ENCODE peak calls at places on chromosomes 13 and 19, in ten cellular contexts. Y, X, L, N, U, P, M, B, D and Z are unnamed samples.

GRCh38 chr13:20565120-20565736 is 1.7 kb upstream of the IFT88 start:
- DNase-seq in X (no peak), L (no peak), B (no peak), P (peak; percentile 40), N (peak; percentile 32), M (no peak), U (no peak), Y (no peak), D (no peak), Z (no peak)

GRCh38 chr13:63700366-63700765 is 2284.7 kb upstream of the PCDH20 start:
- DNase-seq in L (no peak), P (no peak), U (no peak), B (no peak), Y (peak; percentile 45), M (no peak), N (no peak), X (no peak), D (no peak), Z (no peak)

GRCh38 chr13:99860736-99861135 is 110.8 kb downstream of the ZIC5 start:
- DNase-seq in U (no peak), L (no peak), B (no peak), M (no peak), P (no peak), X (no peak), D (no peak), Y (no peak), N (no peak), Z (no peak)

GRCh38 chr13:83941669-83942335 is 59.5 kb upstream of the SLITRK1 start:
- DNase-seq in M (no peak), D (no peak), U (no peak), N (peak; percentile 69), B (no peak), L (no peak), P (no peak), X (no peak), Y (no peak), Z (no peak)

GRCh38 chr13:46852168-46852567 is 44.7 kb downstream of the HTR2A start:
- DNase-seq in D (no peak), U (no peak), X (no peak), Y (no peak), L (no peak), M (no peak), N (no peak), P (no peak), B (no peak), Z (no peak)

GRCh38 chr19:34666958-34667265 is 10.0 kb downstream of the SCGB2B2 start:
- DNase-seq in P (no peak), L (no peak), U (no peak), Y (no peak), D (no peak), N (no peak), X (no peak), B (no peak), M (no peak), Z (no peak)

GRCh38 chr13:52806029-52806428 is 42.4 kb downstream of the PCDH8 start:
- DNase-seq in Y (no peak), N (no peak), U (no peak), M (no peak), L (no peak), D (no peak), P (no peak), B (no peak), X (no peak), Z (no peak)

GRCh38 chr13:113402471-113403254 is 38.7 kb upstream of the GRTP1 start:
- DNase-seq in L (no peak), U (no peak), X (no peak), B (peak; percentile 46), D (no peak), P (no peak), Y (no peak), N (no peak), M (peak; percentile 7), Z (no peak)

GRCh38 chr13:88979465-88980180 is 1308.5 kb downstream of the SLITRK5 start:
- DNase-seq in Y (peak; percentile 17), L (no peak), P (peak; percentile 3), N (no peak), U (peak; percentile 0), M (no peak), X (no peak), B (no peak), D (no peak), Z (no peak)

GRCh38 chr13:24459234-24459633 is 53.3 kb downstream of the PARP4 start:
- DNase-seq in Y (no peak), U (peak; percentile 43), N (no peak), D (no peak), X (no peak), P (no peak), B (no peak), L (no peak), M (no peak), Z (no peak)

GRCh38 chr13:97030705-97031452 is 36.6 kb upstream of the OXGR1 start:
- DNase-seq in M (no peak), X (no peak), U (peak; percentile 52), D (no peak), P (peak; percentile 60), L (no peak), N (peak; percentile 30), B (no peak), Y (peak; percentile 30), Z (no peak)

GRCh38 chr13:46355088-46355468 is 32.0 kb downstream of the RUBCNL start:
- DNase-seq in M (no peak), N (no peak), P (no peak), Y (no peak), B (no peak), D (no peak), L (no peak), U (no peak), X (no peak), Z (no peak)

GRCh38 chr19:21439372-21439771 is 42.4 kb downstream of the ZNF493 start:
- DNase-seq in P (peak; percentile 22), X (peak; percentile 39), L (no peak), B (no peak), M (no peak), U (no peak), D (no peak), N (peak; percentile 50), Y (no peak), Z (no peak)

GRCh38 chr19:11337080-11337479 is 2.4 kb downstream of the RAB3D start:
- DNase-seq in M (no peak), D (no peak), B (no peak), U (no peak), Y (no peak), P (no peak), X (no peak), L (no peak), N (no peak), Z (no peak)

GRCh38 chr19:44812142-44812718 is 3.3 kb downstream of the BCAM start:
- DNase-seq in X (no peak), P (no peak), M (no peak), L (no peak), Y (no peak), D (no peak), B (no peak), U (no peak), N (no peak), Z (no peak)

GRCh38 chr19:44814132-44814470 is 5.2 kb downstream of the BCAM start:
- DNase-seq in N (no peak), X (no peak), D (no peak), P (no peak), B (no peak), U (no peak), M (no peak), Y (no peak), L (no peak), Z (no peak)

GRCh38 chr19:44810555-44811447 is 1.9 kb downstream of the BCAM start:
- DNase-seq in P (no peak), X (no peak), B (no peak), L (no peak), M (no peak), U (no peak), N (peak; percentile 23), Y (no peak), D (no peak), Z (no peak)

GRCh38 chr19:44814517-44814916 is 5.6 kb downstream of the BCAM start:
- DNase-seq in U (no peak), X (no peak), N (no peak), Y (no peak), B (no peak), D (no peak), L (no peak), M (no peak), P (no peak), Z (no peak)

DNA sequence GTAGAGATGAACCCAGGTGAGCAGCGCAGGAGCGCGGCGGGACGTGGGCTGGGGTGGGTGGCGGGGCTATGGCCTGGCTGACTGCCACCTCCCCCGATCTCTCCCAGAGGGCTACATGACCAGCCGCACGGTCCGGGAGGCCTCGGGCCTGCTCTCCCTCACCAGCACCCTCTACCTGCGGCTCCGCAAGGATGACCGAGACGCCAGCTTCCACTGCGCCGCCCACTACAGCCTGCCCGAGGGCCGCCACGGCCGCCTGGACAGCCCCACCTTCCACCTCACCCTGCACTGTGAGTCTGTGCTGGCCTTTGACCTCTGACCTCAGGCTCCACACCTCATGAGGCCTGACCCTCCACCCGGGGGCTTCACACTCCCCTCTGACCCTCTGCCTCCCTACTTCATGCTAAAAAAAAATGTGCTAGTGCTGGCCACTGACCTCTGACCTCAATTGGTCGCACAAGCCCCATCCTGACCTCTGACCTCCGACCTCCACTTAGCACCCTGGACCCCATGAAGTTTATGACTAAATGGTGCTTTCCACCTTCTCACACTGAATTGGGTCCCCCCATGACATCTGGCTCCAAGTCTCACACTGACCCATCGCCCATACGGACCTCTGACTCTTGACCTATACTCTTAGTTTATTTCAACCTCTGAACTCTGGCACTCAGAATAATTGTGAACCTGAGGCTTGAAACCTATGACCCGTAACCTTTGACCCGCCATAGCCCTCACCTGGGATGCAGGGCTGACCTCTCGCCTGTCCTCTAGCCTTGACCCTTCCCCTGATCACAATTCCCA is 4.6 kb downstream of the BCAM start:
- DNase-seq in U (no peak), N (no peak), Y (no peak), X (no peak), L (peak; percentile 39), D (no peak), B (no peak), M (no peak), P (no peak), Z (no peak)
- TF ChIP-seq CTCF in U (no peak), N (no peak), Y (peak; percentile 21), X (no peak), L (no peak), D (no peak), B (no peak), M (no peak), P (no peak), Z (no peak)

GRCh38 chr13:66492479-66492878 is 737.7 kb downstream of the PCDH9 start:
- DNase-seq in P (peak; percentile 17), X (no peak), L (no peak), Y (peak; percentile 25), B (no peak), N (no peak), U (no peak), M (no peak), D (no peak), Z (no peak)
- TF ChIP-seq CTCF in P (peak; percentile 53), X (no peak), L (no peak), Y (peak; percentile 55), B (peak; percentile 58), N (peak; percentile 28), U (no peak), M (no peak), D (peak; percentile 22), Z (no peak)

GRCh38 chr13:86174632-86175031 is 375.4 kb upstream of the SLITRK6 start:
- DNase-seq in N (no peak), X (no peak), Y (no peak), U (no peak), L (no peak), D (no peak), B (no peak), P (peak; percentile 7), M (no peak), Z (no peak)
- TF ChIP-seq CTCF in N (no peak), X (no peak), Y (peak; percentile 28), U (no peak), L (no peak), D (peak; percentile 17), B (no peak), P (no peak), M (no peak), Z (no peak)

GRCh38 chr19:10155834-10156233 is 36.1 kb upstream of the EIF3G start:
- DNase-seq in L (no peak), X (no peak), N (peak; percentile 14), Y (no peak), U (no peak), D (no peak), M (no peak), B (no peak), P (peak; percentile 29), Z (no peak)
- TF ChIP-seq CTCF in L (no peak), X (no peak), N (no peak), Y (no peak), U (no peak), D (no peak), M (no peak), B (no peak), P (peak; percentile 36), Z (no peak)